ENCODE peak calls at places on chromosomes 13 and 19, in seven cellular contexts. B, X, N, Y, T, D and J are unnamed samples.

GRCh38 chr19:511101-511841 is 4.0 kb downstream of the TPGS1 start:
- DNase-seq in B (peak), X (no peak), N (no peak), Y (no peak), T (peak), D (no peak), J (peak)

GRCh38 chr19:13152356-13152853 is 2.2 kb downstream of the IER2 start:
- DNase-seq in B (no peak), X (peak), N (no peak), Y (no peak), T (no peak), D (no peak), J (no peak)

GRCh38 chr19:10848208-10848843 is at the start of gene C19orf38:
- DNase-seq in B (no peak), X (no peak), N (no peak), Y (no peak), T (no peak), D (no peak), J (no peak)

GRCh38 chr19:38463365-38463764 is 29.9 kb downstream of the RYR1 start:
- DNase-seq in B (peak), X (no peak), N (no peak), Y (no peak), T (no peak), D (no peak), J (no peak)

GRCh38 chr19:56837892-56838679 is 2.4 kb downstream of the PEG3 start:
- DNase-seq in B (peak), X (peak), N (peak), Y (peak), T (no peak), D (peak), J (no peak)

GRCh38 chr19:34983786-34984185 is 16.3 kb upstream of the GRAMD1A start:
- DNase-seq in B (no peak), X (no peak), N (no peak), Y (no peak), T (no peak), D (no peak), J (no peak)

GRCh38 chr13:54424344-54424743 is 1395.7 kb downstream of the OLFM4 start:
- DNase-seq in B (no peak), X (no peak), N (no peak), Y (no peak), T (no peak), D (no peak), J (no peak)

GRCh38 chr19:5337886-5338595 is 2.6 kb downstream of the PTPRS start:
- DNase-seq in B (no peak), X (no peak), N (no peak), Y (no peak), T (no peak), D (no peak), J (no peak)

GRCh38 chr19:30999726-31000125 is 349.5 kb downstream of the TSHZ3 start:
- DNase-seq in B (no peak), X (no peak), N (no peak), Y (no peak), T (no peak), D (no peak), J (no peak)

GRCh38 chr13:93172109-93172508 is 54.5 kb upstream of the GPC6 start:
- DNase-seq in B (no peak), X (no peak), N (no peak), Y (no peak), T (no peak), D (no peak), J (no peak)

GRCh38 chr19:1425102-1425842 is 12.9 kb upstream of the RPS15 start:
- DNase-seq in B (peak), X (no peak), N (no peak), Y (no peak), T (no peak), D (no peak), J (no peak)

GRCh38 chr19:53577968-53578367 is 40.0 kb downstream of the ZNF331 start:
- DNase-seq in B (no peak), X (no peak), N (no peak), Y (no peak), T (no peak), D (no peak), J (no peak)
- TF ChIP-seq POLR2A in B (no peak), X (no peak), N (no peak), Y (no peak), T (no peak), D (no peak), J (no peak)

GRCh38 chr13:41006296-41006695 is 12.8 kb downstream of the ELF1 start:
- DNase-seq in B (no peak), X (no peak), N (no peak), Y (no peak), T (no peak), D (no peak), J (no peak)

GRCh38 chr13:41005709-41006108 is 13.4 kb downstream of the ELF1 start:
- DNase-seq in B (no peak), X (no peak), N (no peak), Y (no peak), T (no peak), D (no peak), J (no peak)

GRCh38 chr13:41006951-41007350 is 12.2 kb downstream of the ELF1 start:
- DNase-seq in B (no peak), X (no peak), N (no peak), Y (no peak), T (no peak), D (no peak), J (no peak)

GRCh38 chr13:41007359-41008118 is 11.6 kb downstream of the ELF1 start:
- DNase-seq in B (no peak), X (no peak), N (no peak), Y (no peak), T (no peak), D (no peak), J (no peak)

DNA sequence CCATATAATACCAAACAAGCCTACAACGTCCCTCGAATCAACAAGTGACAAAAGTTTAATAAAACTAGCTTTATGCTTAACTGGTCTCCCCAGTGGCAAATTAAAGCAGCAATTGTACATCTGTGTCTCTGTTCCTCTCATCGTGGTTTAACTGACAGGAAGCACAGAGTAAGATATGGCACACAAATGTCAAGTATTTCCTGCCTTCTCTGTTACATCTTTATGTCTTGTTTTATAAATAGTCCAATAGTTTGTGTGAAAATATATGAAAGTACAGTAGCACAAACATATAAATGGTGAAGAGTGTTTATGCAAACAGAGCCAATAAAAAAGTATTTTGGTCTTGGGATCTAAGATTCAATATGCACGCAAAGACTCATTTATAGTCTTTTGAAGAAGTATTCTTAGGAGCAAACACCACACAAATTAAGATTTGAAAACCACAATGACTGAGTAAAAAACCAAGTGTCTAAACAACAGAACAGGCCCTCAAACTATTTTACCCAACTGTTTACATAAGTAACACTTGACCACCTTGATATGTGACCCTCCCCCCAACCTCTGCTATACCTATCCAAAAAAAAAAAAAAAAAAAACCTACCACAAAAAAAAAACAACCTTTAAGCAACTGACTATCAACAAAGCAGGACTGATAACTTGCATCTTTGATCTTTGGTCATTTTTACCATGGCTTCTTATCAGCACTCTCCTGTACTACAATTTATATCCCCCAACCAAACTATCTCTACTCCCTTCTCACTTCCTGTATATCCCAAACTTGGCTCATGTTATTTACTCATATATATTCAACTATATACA is 14.0 kb downstream of the ELF1 start:
- DNase-seq in B (no peak), X (no peak), N (no peak), Y (no peak), T (peak), D (no peak), J (no peak)
- TF ChIP-seq POLR2A in B (no peak), X (no peak), N (no peak), Y (no peak), T (no peak), D (no peak), J (no peak)

GRCh38 chr19:3761382-3762129 is at the start of gene APBA3:
- DNase-seq in B (peak), X (peak), N (peak), Y (peak), T (peak), D (peak), J (peak)
- TF ChIP-seq POLR2A in B (no peak), X (peak), N (peak), Y (peak), T (peak), D (peak), J (no peak)

GRCh38 chr13:47588676-47589075 is 412.4 kb downstream of the SUCLA2 start:
- DNase-seq in B (no peak), X (no peak), N (no peak), Y (no peak), T (no peak), D (no peak), J (no peak)
- TF ChIP-seq POLR2A in B (no peak), X (no peak), N (no peak), Y (no peak), T (no peak), D (no peak), J (no peak)

DNA sequence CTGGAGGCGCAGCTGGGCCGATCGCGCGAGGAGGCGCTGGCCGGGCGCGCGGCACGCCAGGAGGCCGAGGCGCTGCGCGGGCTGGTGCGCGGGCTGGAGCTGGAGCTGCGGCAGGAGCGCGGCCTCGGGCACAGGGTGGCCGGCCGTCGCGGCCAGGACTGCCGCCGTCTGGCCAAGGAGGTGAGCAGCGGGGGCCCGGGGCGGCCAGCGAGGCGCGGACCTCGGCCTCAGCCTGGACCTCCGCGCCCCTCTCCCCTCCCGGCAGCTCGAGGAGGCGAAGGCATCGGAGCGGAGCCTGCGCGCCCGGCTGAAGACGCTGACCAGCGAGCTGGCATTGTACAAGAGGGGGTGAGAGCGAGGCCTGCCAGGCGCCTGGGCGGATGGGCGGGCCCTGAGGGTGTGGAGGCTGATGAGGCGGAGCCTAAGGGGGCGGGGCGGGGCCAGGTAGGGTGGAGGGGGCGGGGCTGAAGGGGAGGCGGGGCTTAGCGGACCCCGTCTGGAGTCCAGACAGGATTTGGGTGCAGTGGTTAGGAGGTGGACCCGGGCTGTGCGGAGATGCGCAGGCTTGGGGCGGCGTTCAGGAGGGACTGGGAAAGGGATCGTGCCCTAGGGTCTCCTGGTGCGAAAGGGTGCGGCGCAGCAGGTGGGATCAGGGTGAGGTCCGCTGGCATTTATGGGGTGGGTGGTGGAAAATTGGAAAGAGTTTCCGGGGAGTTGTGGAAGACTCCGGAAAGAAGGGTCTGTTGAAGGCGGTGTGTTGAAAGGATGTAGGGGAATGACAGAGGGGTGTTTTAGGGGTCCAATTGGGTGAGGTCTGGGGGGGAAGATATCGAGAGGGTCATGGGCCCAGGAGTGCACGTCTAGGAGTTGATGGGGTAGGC is 7.5 kb downstream of the PGLYRP1 start:
- DNase-seq in B (peak), X (no peak), N (peak), Y (peak), T (peak), D (peak), J (peak)
- TF ChIP-seq POLR2A in B (no peak), X (peak), N (no peak), Y (no peak), T (no peak), D (no peak), J (no peak)

GRCh38 chr19:3712663-3713531 is 4.7 kb downstream of the TJP3 start:
- DNase-seq in B (no peak), X (no peak), N (no peak), Y (no peak), T (no peak), D (no peak), J (peak)
- TF ChIP-seq POLR2A in B (no peak), X (no peak), N (no peak), Y (no peak), T (no peak), D (no peak), J (no peak)

DNA sequence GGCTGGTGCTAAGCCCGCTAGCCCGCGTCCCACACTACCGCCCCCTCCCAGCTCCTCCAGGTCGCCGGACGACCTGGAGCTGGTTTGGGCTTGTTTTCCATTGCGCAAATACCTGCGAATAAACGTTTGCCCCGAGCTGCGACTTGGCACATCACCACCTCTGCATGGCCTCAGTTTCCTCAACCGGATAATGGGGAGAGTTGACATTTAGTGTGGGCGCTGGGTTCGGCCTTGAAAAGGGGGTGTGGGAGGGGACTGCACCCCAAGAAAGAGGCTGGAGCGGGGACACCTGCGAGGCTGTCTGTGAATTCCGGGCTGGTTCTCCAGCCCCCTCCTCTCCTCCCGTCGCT is 11.0 kb upstream of the JUND start:
- DNase-seq in B (no peak), X (no peak), N (no peak), Y (peak), T (peak), D (no peak), J (no peak)
- TF ChIP-seq POLR2A in B (no peak), X (no peak), N (peak), Y (no peak), T (peak), D (no peak), J (no peak)

GRCh38 chr19:48757741-48758144 is 2.4 kb downstream of the FGF21 start:
- DNase-seq in B (peak), X (no peak), N (no peak), Y (peak), T (no peak), D (no peak), J (no peak)

GRCh38 chr19:48757089-48757675 is 1.9 kb downstream of the FGF21 start:
- DNase-seq in B (no peak), X (no peak), N (no peak), Y (peak), T (no peak), D (no peak), J (no peak)

GRCh38 chr19:48754950-48755645 is at the start of gene FGF21:
- DNase-seq in B (no peak), X (no peak), N (no peak), Y (no peak), T (no peak), D (no peak), J (no peak)

GRCh38 chr19:48755787-48756674 is 707 bp downstream of the FGF21 start:
- DNase-seq in B (no peak), X (no peak), N (no peak), Y (peak), T (no peak), D (no peak), J (no peak)

DNA sequence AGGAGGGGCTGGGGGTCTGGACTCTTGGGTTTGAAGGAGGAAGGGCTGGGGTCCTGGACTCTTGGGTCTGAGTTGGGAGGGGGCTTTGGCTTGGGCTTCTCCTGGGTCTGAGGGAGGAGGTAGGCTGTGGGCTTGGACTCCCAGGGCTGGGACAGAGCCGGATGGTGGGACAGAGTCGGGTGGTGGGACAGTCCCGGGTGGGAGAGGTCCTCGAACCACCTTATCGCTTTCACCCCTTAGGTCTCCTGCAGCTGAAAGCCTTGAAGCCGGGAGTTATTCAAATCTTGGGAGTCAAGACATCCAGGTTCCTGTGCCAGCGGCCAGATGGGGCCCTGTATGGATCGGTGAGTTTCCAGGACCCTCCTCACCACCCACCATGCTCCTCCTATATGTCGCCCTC is 1.4 kb downstream of the FGF21 start:
- DNase-seq in B (no peak), X (no peak), N (no peak), Y (no peak), T (no peak), D (no peak), J (no peak)
- TF ChIP-seq POLR2A in B (no peak), X (no peak), N (no peak), Y (no peak), T (no peak), D (no peak), J (no peak)